ENCODE peak calls at places on chromosomes 2 and 18, in five cellular contexts. T is sigmoid colon, J is left ventricle myocardium inferior, E is transverse colon, C is mesenchymal stem cell. X is an unnamed sample. For H3K4me1, the result is how much of the 10 kb centered on the place peaks cover.

GRCh38 chr2:180191352-180192124 is 184.4 kb upstream of the CWC22 start:
- DNase-seq in T (no peak), E (no peak), J (no peak), C (no peak), X (no peak)

GRCh38 chr2:20447437-20448245 is 767 bp downstream of the RHOB start:
- DNase-seq in E (peak), T (peak), J (peak), C (peak), X (no peak)

GRCh38 chr2:146576301-146576700 is 1268.5 kb upstream of the ACVR2A start:
- DNase-seq in C (peak), T (no peak), E (no peak), J (no peak), X (no peak)

GRCh38 chr2:9837451-9837850 is 5.8 kb upstream of the TAF1B start:
- DNase-seq in J (no peak), T (no peak), C (peak), E (no peak), X (no peak)

GRCh38 chr18:9173770-9174233 is 37.2 kb downstream of the ANKRD12 start:
- DNase-seq in T (no peak), E (no peak), J (no peak), C (no peak), X (no peak)

GRCh38 chr18:34773961-34774754 is 64.1 kb downstream of the DTNA start:
- DNase-seq in J (peak), C (peak), E (peak), T (peak), X (no peak)

GRCh38 chr2:226337941-226338605 is 461.5 kb downstream of the IRS1 start:
- DNase-seq in E (no peak), C (peak), T (no peak), J (no peak), X (no peak)

GRCh38 chr2:37713258-37713700 is 41.8 kb upstream of the CDC42EP3 start:
- DNase-seq in E (no peak), C (peak), T (no peak), J (no peak), X (no peak)

GRCh38 chr2:165681841-165682240 is 112.2 kb downstream of the GALNT3 start:
- DNase-seq in T (no peak), C (no peak), J (no peak), E (no peak), X (no peak)

GRCh38 chr2:127365211-127365643 is 22.5 kb downstream of the MAP3K2 start:
- DNase-seq in J (no peak), E (no peak), T (no peak), C (no peak), X (no peak)

GRCh38 chr2:205658572-205658971 is 23.7 kb upstream of the NRP2 start:
- DNase-seq in J (no peak), C (no peak), T (no peak), E (no peak), X (no peak)

GRCh38 chr2:233413529-233414272 is 59.4 kb downstream of the DGKD start:
- DNase-seq in E (no peak), C (peak), T (no peak), J (peak), X (no peak)

GRCh38 chr2:148796735-148797512 is 78.1 kb upstream of the KIF5C start:
- DNase-seq in J (no peak), T (no peak), C (no peak), E (no peak), X (no peak)

GRCh38 chr2:71927757-71928715 is 219.6 kb downstream of the CYP26B1 start:
- DNase-seq in T (no peak), J (no peak), E (no peak), C (no peak), X (no peak)

GRCh38 chr2:118698564-118698963 is 148.9 kb downstream of the EN1 start:
- DNase-seq in C (no peak), T (no peak), J (no peak), E (no peak), X (no peak)

GRCh38 chr2:68918497-68918896 is 34.2 kb downstream of the GKN2 start:
- DNase-seq in J (no peak), T (no peak), C (no peak), E (no peak), X (no peak)

GRCh38 chr2:119683717-119684443 is 4.9 kb downstream of the TMEM177 start:
- DNase-seq in C (no peak), T (no peak), E (no peak), J (no peak), X (no peak)

GRCh38 chr2:106159867-106160785 is 34.0 kb downstream of the UXS1 start:
- DNase-seq in C (no peak), E (no peak), J (no peak), T (no peak), X (peak)

GRCh38 chr18:9478545-9478944 is 3.2 kb downstream of the RALBP1 start:
- DNase-seq in C (no peak), E (no peak), T (no peak), J (no peak), X (no peak)

GRCh38 chr2:14944562-14945346 is 312.2 kb downstream of the LRATD1 start:
- DNase-seq in E (no peak), C (no peak), J (no peak), T (no peak), X (no peak)

GRCh38 chr2:178365116-178365515 is 85.9 kb downstream of the PRKRA start:
- DNase-seq in J (no peak), T (no peak), C (no peak), E (no peak), X (no peak)

GRCh38 chr18:28767201-28767600 is 590.3 kb upstream of the CDH2 start:
- DNase-seq in E (no peak), C (peak), T (no peak), J (no peak), X (no peak)

GRCh38 chr18:39529358-39529757 is 1963.8 kb upstream of the CELF4 start:
- DNase-seq in C (no peak), E (no peak), J (no peak), T (no peak), X (no peak)

GRCh38 chr2:176080540-176081355 is 3.0 kb downstream of the EVX2 start:
- DNase-seq in J (no peak), E (peak), T (peak), C (no peak), X (no peak)

GRCh38 chr2:26925100-26925791 is 45.2 kb upstream of the MAPRE3 start:
- DNase-seq in J (no peak), C (peak), E (no peak), T (no peak), X (no peak)

GRCh38 chr2:181949047-181949446 is 36.6 kb upstream of the PPP1R1C start:
- DNase-seq in C (no peak), T (no peak), J (no peak), E (no peak), X (no peak)

GRCh38 chr2:178882666-178883440 is 75.6 kb upstream of the TTN start:
- DNase-seq in E (no peak), T (no peak), C (no peak), J (no peak), X (no peak)

GRCh38 chr2:218011641-218012040 is 8.8 kb upstream of the TNS1 start:
- DNase-seq in T (no peak), J (no peak), C (no peak), E (no peak), X (no peak)

GRCh38 chr18:57698571-57699276 is 77.1 kb upstream of the NARS1 start:
- DNase-seq in T (no peak), C (peak), E (no peak), J (no peak), X (no peak)

GRCh38 chr2:176473177-176473576 is 203.9 kb downstream of the MTX2 start:
- DNase-seq in C (peak), E (peak), T (peak), J (no peak), X (no peak)

GRCh38 chr18:3623769-3624545 is 174.0 kb downstream of the TGIF1 start:
- DNase-seq in T (peak), C (peak), J (peak), E (peak), X (no peak)

GRCh38 chr2:85887566-85888019 is 1.2 kb downstream of the ST3GAL5 start:
- DNase-seq in T (peak), J (peak), E (peak), C (peak), X (peak)

GRCh38 chr2:237870126-237870525 is 10.7 kb downstream of the RAMP1 start:
- DNase-seq in J (no peak), E (no peak), T (peak), C (no peak), X (no peak)

GRCh38 chr2:71884303-71885042 is 263.2 kb downstream of the CYP26B1 start:
- DNase-seq in J (no peak), C (peak), T (no peak), E (no peak), X (no peak)

GRCh38 chr2:231393149-231394131 is 2.1 kb upstream of the B3GNT7 start:
- DNase-seq in E (no peak), J (no peak), T (no peak), C (no peak), X (no peak)

GRCh38 chr2:241885701-241886643 is 16.4 kb downstream of the RTP5 start:
- DNase-seq in E (no peak), C (no peak), J (no peak), T (no peak), X (no peak)

GRCh38 chr18:55317322-55317721 is 270.7 kb downstream of the TCF4 start:
- DNase-seq in C (no peak), T (no peak), E (no peak), J (no peak), X (no peak)

GRCh38 chr18:55317832-55318231 is 270.2 kb downstream of the TCF4 start:
- DNase-seq in T (no peak), J (no peak), C (no peak), E (no peak), X (no peak)

GRCh38 chr18:55314615-55315237 is 273.3 kb downstream of the TCF4 start:
- DNase-seq in C (no peak), J (no peak), E (no peak), T (no peak), X (no peak)

GRCh38 chr18:55318864-55319516 is 269.0 kb downstream of the TCF4 start:
- DNase-seq in C (peak), T (no peak), J (no peak), E (no peak), X (no peak)

DNA sequence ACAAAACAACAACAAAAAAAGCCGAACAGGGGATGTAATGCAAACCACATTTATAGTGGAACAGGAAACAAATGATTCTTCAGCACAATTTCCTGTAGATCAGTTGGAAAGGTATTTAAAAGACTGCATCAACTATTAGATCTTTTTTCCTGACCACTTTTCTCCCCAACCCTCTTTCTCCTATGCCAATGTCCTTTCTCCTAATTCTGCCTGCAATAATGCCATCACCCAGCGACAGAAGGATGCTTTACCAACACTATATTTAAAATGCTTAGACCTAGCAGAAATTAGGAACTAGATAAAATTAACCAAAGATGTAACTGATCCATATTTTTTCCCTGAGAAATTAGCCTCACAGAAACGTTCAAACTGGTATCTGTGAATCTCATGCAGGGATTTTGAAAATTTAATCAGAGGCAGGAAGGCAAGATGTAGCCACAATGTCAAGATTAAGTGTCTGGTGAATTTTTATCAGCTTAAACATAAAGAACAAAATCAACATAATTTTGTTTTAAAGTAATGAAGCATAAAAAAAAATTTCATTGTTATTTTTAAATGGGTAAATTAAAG is 271.3 kb downstream of the TCF4 start:
- DNase-seq in C (no peak), T (no peak), J (no peak), E (no peak), X (no peak)
- H3K4me1 ChIP-seq in C (under half), T (under half), J (half or more), E (under half), X (under half)

GRCh38 chr2:70513751-70514150 is 39.9 kb downstream of the TGFA start:
- DNase-seq in E (no peak), T (no peak), J (no peak), C (no peak), X (no peak)
- H3K4me1 ChIP-seq in E (under half), T (under half), J (under half), C (under half), X (under half)

GRCh38 chr2:102792538-102793208 is 30.8 kb downstream of the TMEM182 start:
- DNase-seq in C (no peak), E (no peak), J (no peak), T (no peak), X (no peak)

GRCh38 chr2:102789349-102790085 is 27.7 kb downstream of the TMEM182 start:
- DNase-seq in J (no peak), E (no peak), T (no peak), C (no peak), X (no peak)

GRCh38 chr2:102788880-102789250 is 27.0 kb downstream of the TMEM182 start:
- DNase-seq in C (no peak), J (peak), E (peak), T (peak), X (no peak)

GRCh38 chr2:102790086-102790453 is 28.2 kb downstream of the TMEM182 start:
- DNase-seq in T (no peak), E (no peak), J (no peak), C (no peak), X (no peak)

GRCh38 chr2:102788216-102788879 is 26.5 kb downstream of the TMEM182 start:
- DNase-seq in C (no peak), T (no peak), J (no peak), E (no peak), X (no peak)
- H3K4me1 ChIP-seq in C (under half), T (under half), J (half or more), E (under half), X (under half)

GRCh38 chr2:130381145-130381544 is 25.3 kb downstream of the PTPN18 start:
- DNase-seq in J (no peak), T (peak), C (no peak), E (no peak), X (no peak)
- H3K4me1 ChIP-seq in J (under half), T (under half), C (under half), E (under half), X (under half)

GRCh38 chr2:160324161-160324768 is 124.2 kb upstream of the ITGB6 start:
- DNase-seq in T (peak), E (peak), J (peak), C (peak), X (no peak)

GRCh38 chr2:160321025-160321424 is 121.0 kb upstream of the ITGB6 start:
- DNase-seq in C (no peak), E (peak), T (no peak), J (no peak), X (no peak)

GRCh38 chr2:160324917-160325316 is 124.8 kb upstream of the ITGB6 start:
- DNase-seq in C (peak), T (no peak), J (no peak), E (no peak), X (no peak)

GRCh38 chr2:160319700-160320099 is 119.6 kb upstream of the ITGB6 start:
- DNase-seq in T (no peak), E (no peak), J (no peak), C (no peak), X (no peak)

GRCh38 chr2:160322320-160322719 is 122.2 kb upstream of the ITGB6 start:
- DNase-seq in C (no peak), J (no peak), E (no peak), T (no peak), X (no peak)
- H3K4me1 ChIP-seq in C (under half), J (half or more), E (under half), T (under half), X (under half)

DNA sequence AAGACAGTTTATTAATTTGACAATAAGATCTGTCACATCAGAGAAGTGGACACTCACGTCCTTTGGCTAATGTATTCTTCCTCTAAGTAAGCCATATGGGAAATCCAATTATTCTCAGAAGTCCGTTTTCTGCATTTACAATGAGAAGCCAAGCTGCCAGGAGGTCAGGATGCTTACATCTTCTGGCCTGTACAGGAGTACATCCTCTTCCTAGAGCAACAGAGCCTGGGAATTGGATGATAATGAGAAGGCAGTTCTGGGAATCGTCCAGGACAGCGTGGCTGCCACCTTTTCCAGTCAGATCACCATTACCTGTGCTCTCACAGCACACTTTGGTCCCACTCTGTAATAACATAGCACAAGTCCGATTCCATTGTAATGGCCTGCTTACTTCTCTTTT is 5.2 kb downstream of the RAPGEF4 start:
- DNase-seq in E (no peak), T (no peak), J (no peak), C (no peak), X (no peak)
- H3K4me1 ChIP-seq in E (under half), T (under half), J (under half), C (under half), X (under half)

GRCh38 chr2:201965550-201965949 is 68.1 kb upstream of the FZD7 start:
- DNase-seq in E (no peak), T (no peak), J (no peak), C (no peak), X (no peak)
- H3K4me1 ChIP-seq in E (under half), T (under half), J (under half), C (under half), X (under half)

DNA sequence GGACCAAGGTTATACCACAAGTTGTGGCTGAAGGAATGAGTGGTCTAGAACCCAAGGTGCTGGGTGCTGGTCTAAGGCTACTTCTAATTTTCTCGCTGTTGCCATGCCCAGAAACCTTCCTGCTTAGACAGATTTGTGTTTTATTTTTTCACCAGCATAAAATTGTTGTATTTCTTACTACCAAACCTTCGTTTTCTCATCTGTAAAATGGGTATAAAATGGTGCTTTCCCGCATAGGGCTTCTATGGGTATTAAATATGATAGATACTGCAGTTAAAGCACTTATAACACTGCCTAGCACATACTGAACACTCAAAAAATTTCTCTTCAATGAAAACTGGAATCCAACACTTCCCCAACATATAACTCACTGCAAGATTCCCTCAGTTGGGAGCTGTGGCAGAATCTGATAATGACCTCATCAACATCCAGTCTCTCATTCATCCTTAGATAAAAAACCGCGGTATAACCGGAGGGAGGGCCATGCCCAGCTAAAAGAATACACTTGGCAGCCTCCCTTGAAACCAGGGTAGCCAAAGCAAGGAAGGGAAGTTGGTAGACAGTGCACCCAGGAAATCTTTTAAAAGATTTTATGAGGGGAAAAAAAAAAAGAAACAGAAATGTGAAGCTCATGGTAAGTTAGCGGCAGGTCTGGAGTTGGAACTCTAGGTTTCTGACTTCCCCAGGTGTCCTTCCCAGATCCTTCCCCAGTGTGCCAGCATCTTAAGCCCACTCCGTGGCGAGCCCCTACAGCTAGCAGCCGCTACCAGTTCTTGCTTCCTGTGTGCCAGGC is 1.2 kb downstream of the NEMP2 start:
- DNase-seq in E (peak), C (no peak), J (no peak), T (no peak), X (no peak)
- H3K4me1 ChIP-seq in E (under half), C (under half), J (under half), T (under half), X (under half)

GRCh38 chr2:43071629-43072550 is 154.5 kb downstream of the ZFP36L2 start:
- DNase-seq in E (no peak), J (peak), T (peak), C (peak), X (no peak)
- H3K4me1 ChIP-seq in E (under half), J (half or more), T (under half), C (under half), X (under half)

GRCh38 chr2:47065771-47066380 is 89.2 kb downstream of the STPG4 start:
- DNase-seq in C (peak), J (no peak), E (peak), T (no peak), X (no peak)
- H3K4me1 ChIP-seq in C (under half), J (half or more), E (half or more), T (under half), X (under half)

X was measured in effector memory CD4-positive, alpha-beta T cell.